ENCODE peak calls at places on chromosomes 3 and 15, in seven cellular contexts. One of them, this sample, is unnamed.
A peak's percentile ranks its signal among the peaks of the same experiment; 100 is the strongest.

GRCh38 chr3:169836058-169836941 is 23.6 kb upstream of the LRRC34 start:
- DNase-seq in cardiac muscle cell: peak; percentile 37
- DNase-seq in brain microvascular endothelial cell: no peak
- DNase-seq in left lung: no peak
- DNase-seq in CD4-positive, alpha-beta memory T cell: no peak
- DNase-seq in HCT116: no peak
- DNase-seq in bronchial epithelial cell: no peak
- DNase-seq in this sample: peak; percentile 75

GRCh38 chr15:27589260-27589659 is 509.9 kb downstream of the OCA2 start:
- DNase-seq in left lung: no peak
- DNase-seq in CD4-positive, alpha-beta memory T cell: no peak
- DNase-seq in bronchial epithelial cell: no peak
- DNase-seq in HCT116: no peak
- DNase-seq in cardiac muscle cell: no peak
- DNase-seq in brain microvascular endothelial cell: no peak
- DNase-seq in this sample: no peak

GRCh38 chr15:28269097-28269496 is 52.9 kb downstream of the HERC2 start:
- DNase-seq in CD4-positive, alpha-beta memory T cell: no peak
- DNase-seq in bronchial epithelial cell: peak; percentile 67
- DNase-seq in brain microvascular endothelial cell: no peak
- DNase-seq in left lung: no peak
- DNase-seq in HCT116: no peak
- DNase-seq in cardiac muscle cell: no peak
- DNase-seq in this sample: no peak

GRCh38 chr3:114454592-114455251 is 160.9 kb downstream of the TIGIT start:
- DNase-seq in brain microvascular endothelial cell: no peak
- DNase-seq in CD4-positive, alpha-beta memory T cell: peak; percentile 12
- DNase-seq in bronchial epithelial cell: no peak
- DNase-seq in left lung: no peak
- DNase-seq in HCT116: no peak
- DNase-seq in cardiac muscle cell: peak; percentile 34
- DNase-seq in this sample: peak; percentile 78

GRCh38 chr15:101008158-101009139 is 89.3 kb downstream of the LRRK1 start:
- DNase-seq in left lung: peak; percentile 87
- DNase-seq in HCT116: peak; percentile 72
- DNase-seq in bronchial epithelial cell: peak; percentile 68
- DNase-seq in CD4-positive, alpha-beta memory T cell: peak; percentile 79
- DNase-seq in cardiac muscle cell: peak; percentile 87
- DNase-seq in brain microvascular endothelial cell: peak; percentile 63
- DNase-seq in this sample: peak; percentile 69

GRCh38 chr15:73781038-73781925 is 28.1 kb upstream of the INSYN1 start:
- DNase-seq in left lung: no peak
- DNase-seq in CD4-positive, alpha-beta memory T cell: no peak
- DNase-seq in cardiac muscle cell: peak; percentile 50
- DNase-seq in brain microvascular endothelial cell: peak; percentile 32
- DNase-seq in bronchial epithelial cell: peak; percentile 50
- DNase-seq in HCT116: no peak
- DNase-seq in this sample: peak; percentile 34

GRCh38 chr3:187223799-187224198 is 26.5 kb downstream of the RTP1 start:
- DNase-seq in brain microvascular endothelial cell: peak; percentile 21
- DNase-seq in cardiac muscle cell: no peak
- DNase-seq in left lung: no peak
- DNase-seq in HCT116: no peak
- DNase-seq in bronchial epithelial cell: peak; percentile 82
- DNase-seq in CD4-positive, alpha-beta memory T cell: no peak
- DNase-seq in this sample: no peak

GRCh38 chr3:169787120-169787519 is 13.9 kb downstream of the MYNN start:
- DNase-seq in CD4-positive, alpha-beta memory T cell: no peak
- DNase-seq in brain microvascular endothelial cell: no peak
- DNase-seq in bronchial epithelial cell: no peak
- DNase-seq in HCT116: no peak
- DNase-seq in left lung: no peak
- DNase-seq in cardiac muscle cell: no peak
- DNase-seq in this sample: no peak

GRCh38 chr3:171317133-171317532 is 143.1 kb downstream of the TNIK start:
- DNase-seq in HCT116: no peak
- DNase-seq in bronchial epithelial cell: peak; percentile 29
- DNase-seq in cardiac muscle cell: peak; percentile 61
- DNase-seq in brain microvascular endothelial cell: peak; percentile 37
- DNase-seq in left lung: no peak
- DNase-seq in CD4-positive, alpha-beta memory T cell: no peak
- DNase-seq in this sample: no peak

GRCh38 chr15:52370010-52370409 is 74.4 kb upstream of the MYO5C start:
- DNase-seq in cardiac muscle cell: no peak
- DNase-seq in HCT116: no peak
- DNase-seq in left lung: peak; percentile 50
- DNase-seq in brain microvascular endothelial cell: no peak
- DNase-seq in bronchial epithelial cell: peak; percentile 70
- DNase-seq in CD4-positive, alpha-beta memory T cell: no peak
- DNase-seq in this sample: no peak

GRCh38 chr3:5187920-5188418 is 462 bp downstream of the EDEM1 start:
- DNase-seq in CD4-positive, alpha-beta memory T cell: peak; percentile 65
- DNase-seq in brain microvascular endothelial cell: no peak
- DNase-seq in cardiac muscle cell: peak; percentile 46
- DNase-seq in bronchial epithelial cell: no peak
- DNase-seq in left lung: peak; percentile 43
- DNase-seq in HCT116: no peak
- DNase-seq in this sample: no peak

GRCh38 chr15:71743861-71744382 is 66.4 kb upstream of the NR2E3 start:
- DNase-seq in cardiac muscle cell: peak; percentile 66
- DNase-seq in brain microvascular endothelial cell: peak; percentile 43
- DNase-seq in CD4-positive, alpha-beta memory T cell: peak; percentile 42
- DNase-seq in bronchial epithelial cell: peak; percentile 46
- DNase-seq in left lung: no peak
- DNase-seq in HCT116: no peak
- DNase-seq in this sample: peak; percentile 87

GRCh38 chr3:25665646-25666136 is 984 bp upstream of the TOP2B start:
- DNase-seq in cardiac muscle cell: no peak
- DNase-seq in HCT116: no peak
- DNase-seq in CD4-positive, alpha-beta memory T cell: no peak
- DNase-seq in brain microvascular endothelial cell: no peak
- DNase-seq in bronchial epithelial cell: no peak
- DNase-seq in left lung: no peak
- DNase-seq in this sample: no peak

GRCh38 chr3:115248274-115248673 is 101.2 kb upstream of the ZBTB20 start:
- DNase-seq in left lung: no peak
- DNase-seq in brain microvascular endothelial cell: no peak
- DNase-seq in CD4-positive, alpha-beta memory T cell: no peak
- DNase-seq in bronchial epithelial cell: peak; percentile 74
- DNase-seq in HCT116: no peak
- DNase-seq in cardiac muscle cell: peak; percentile 18
- DNase-seq in this sample: no peak

GRCh38 chr15:91974321-91974720 is 120.8 kb downstream of the SLCO3A1 start:
- DNase-seq in HCT116: no peak
- DNase-seq in brain microvascular endothelial cell: no peak
- DNase-seq in left lung: no peak
- DNase-seq in bronchial epithelial cell: peak; percentile 71
- DNase-seq in cardiac muscle cell: no peak
- DNase-seq in CD4-positive, alpha-beta memory T cell: no peak
- DNase-seq in this sample: no peak

GRCh38 chr3:15903164-15903563 is 105.4 kb upstream of the ANKRD28 start:
- DNase-seq in cardiac muscle cell: no peak
- DNase-seq in bronchial epithelial cell: no peak
- DNase-seq in brain microvascular endothelial cell: no peak
- DNase-seq in HCT116: no peak
- DNase-seq in left lung: no peak
- DNase-seq in CD4-positive, alpha-beta memory T cell: no peak
- DNase-seq in this sample: no peak

GRCh38 chr3:156218353-156218744 is 98.0 kb downstream of the KCNAB1 start:
- DNase-seq in cardiac muscle cell: no peak
- DNase-seq in brain microvascular endothelial cell: peak; percentile 58
- DNase-seq in HCT116: no peak
- DNase-seq in CD4-positive, alpha-beta memory T cell: no peak
- DNase-seq in bronchial epithelial cell: peak; percentile 86
- DNase-seq in left lung: no peak
- DNase-seq in this sample: no peak

GRCh38 chr15:84690342-84690741 is 25.6 kb downstream of the SEC11A start:
- DNase-seq in left lung: no peak
- DNase-seq in HCT116: no peak
- DNase-seq in bronchial epithelial cell: no peak
- DNase-seq in CD4-positive, alpha-beta memory T cell: no peak
- DNase-seq in brain microvascular endothelial cell: no peak
- DNase-seq in cardiac muscle cell: no peak
- DNase-seq in this sample: no peak
- H3K36me3 ChIP-seq in left lung: peaks cover 56% of the 10 kb centered on the region
- H3K36me3 ChIP-seq in HCT116: peaks cover 18% of the 10 kb centered on the region
- H3K36me3 ChIP-seq in bronchial epithelial cell: peaks cover 5% of the 10 kb centered on the region
- H3K36me3 ChIP-seq in CD4-positive, alpha-beta memory T cell: peaks cover 12% of the 10 kb centered on the region
- H3K36me3 ChIP-seq in brain microvascular endothelial cell: peaks cover 7% of the 10 kb centered on the region
- H3K36me3 ChIP-seq in cardiac muscle cell: peaks cover 28% of the 10 kb centered on the region
- H3K36me3 ChIP-seq in this sample: peaks cover 53% of the 10 kb centered on the region

DNA sequence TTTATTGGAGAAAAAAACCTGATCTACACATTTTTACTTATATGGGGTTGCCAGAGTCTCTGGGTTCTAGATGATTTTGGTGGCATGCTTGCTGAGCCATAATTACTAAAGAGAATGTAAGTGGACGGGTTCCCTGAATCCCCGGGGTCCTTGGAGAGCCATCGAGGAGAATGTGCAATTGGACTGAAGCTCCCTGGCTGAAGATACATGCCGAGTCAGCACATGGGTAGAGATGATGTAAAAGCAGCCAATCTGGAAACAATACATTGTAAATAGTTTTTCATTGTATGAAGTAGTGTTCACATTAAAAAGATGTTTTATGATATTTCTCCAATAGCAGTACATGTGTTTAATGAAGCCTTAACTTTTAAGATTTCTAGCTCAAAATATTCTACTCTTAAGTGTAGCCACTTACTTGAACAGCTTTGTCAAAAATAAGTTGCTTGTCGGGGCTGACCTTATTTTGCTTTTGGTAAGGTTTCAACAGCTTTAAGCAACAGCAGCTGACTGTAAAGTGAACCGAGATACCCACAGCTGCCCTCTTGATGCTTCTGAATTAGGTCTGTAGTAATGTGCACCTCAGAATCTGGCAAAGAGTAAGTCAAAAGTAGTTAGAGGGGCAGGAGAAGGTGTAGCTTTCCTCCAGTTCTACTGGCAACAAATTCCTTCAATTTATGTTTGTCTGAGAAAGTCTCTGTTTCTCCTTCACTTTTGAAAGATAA is 205.7 kb downstream of the PLCL2 start:
- DNase-seq in cardiac muscle cell: no peak
- DNase-seq in CD4-positive, alpha-beta memory T cell: no peak
- DNase-seq in HCT116: no peak
- DNase-seq in left lung: no peak
- DNase-seq in brain microvascular endothelial cell: no peak
- DNase-seq in bronchial epithelial cell: no peak
- DNase-seq in this sample: no peak
- H3K36me3 ChIP-seq in cardiac muscle cell: peaks cover 11% of the 10 kb centered on the region
- H3K36me3 ChIP-seq in CD4-positive, alpha-beta memory T cell: no peaks in the 10 kb centered on the region
- H3K36me3 ChIP-seq in HCT116: no peaks in the 10 kb centered on the region
- H3K36me3 ChIP-seq in left lung: peaks cover 17% of the 10 kb centered on the region
- H3K36me3 ChIP-seq in brain microvascular endothelial cell: no peaks in the 10 kb centered on the region
- H3K36me3 ChIP-seq in bronchial epithelial cell: no peaks in the 10 kb centered on the region
- H3K36me3 ChIP-seq in this sample: no peaks in the 10 kb centered on the region

GRCh38 chr3:47606171-47606570 is 27.5 kb upstream of the CSPG5 start:
- DNase-seq in cardiac muscle cell: no peak
- DNase-seq in HCT116: no peak
- DNase-seq in CD4-positive, alpha-beta memory T cell: no peak
- DNase-seq in left lung: no peak
- DNase-seq in bronchial epithelial cell: no peak
- DNase-seq in brain microvascular endothelial cell: no peak
- DNase-seq in this sample: no peak

GRCh38 chr3:47605646-47606045 is 27.0 kb upstream of the CSPG5 start:
- DNase-seq in left lung: no peak
- DNase-seq in bronchial epithelial cell: no peak
- DNase-seq in cardiac muscle cell: peak; percentile 17
- DNase-seq in CD4-positive, alpha-beta memory T cell: no peak
- DNase-seq in HCT116: no peak
- DNase-seq in brain microvascular endothelial cell: peak; percentile 89
- DNase-seq in this sample: no peak

GRCh38 chr3:47604145-47604544 is 25.5 kb upstream of the CSPG5 start:
- DNase-seq in cardiac muscle cell: no peak
- DNase-seq in left lung: no peak
- DNase-seq in CD4-positive, alpha-beta memory T cell: no peak
- DNase-seq in brain microvascular endothelial cell: no peak
- DNase-seq in bronchial epithelial cell: no peak
- DNase-seq in HCT116: no peak
- DNase-seq in this sample: no peak

GRCh38 chr3:47603332-47603731 is 24.7 kb upstream of the CSPG5 start:
- DNase-seq in cardiac muscle cell: no peak
- DNase-seq in bronchial epithelial cell: no peak
- DNase-seq in brain microvascular endothelial cell: no peak
- DNase-seq in HCT116: no peak
- DNase-seq in CD4-positive, alpha-beta memory T cell: no peak
- DNase-seq in left lung: no peak
- DNase-seq in this sample: no peak

DNA sequence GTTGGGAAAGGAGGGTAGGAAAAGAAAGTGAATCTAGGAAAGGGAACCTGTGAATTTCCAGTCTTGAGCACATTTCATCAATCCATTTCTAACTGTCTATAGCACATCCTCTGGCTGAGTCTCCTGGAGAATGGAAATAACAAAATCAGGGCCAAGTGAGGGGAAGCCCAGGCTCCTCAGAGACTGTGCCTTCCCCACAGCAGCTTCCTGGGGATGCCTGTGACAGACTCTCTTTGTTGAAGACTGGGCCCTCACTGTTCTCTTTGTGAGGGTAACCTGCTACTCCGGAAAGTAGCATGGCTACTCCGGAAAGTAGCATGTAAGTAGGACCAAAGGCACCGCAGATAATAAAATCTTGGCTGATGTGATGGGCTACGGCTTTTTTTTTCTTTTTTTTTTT is 22.6 kb upstream of the CSPG5 start:
- DNase-seq in cardiac muscle cell: no peak
- DNase-seq in bronchial epithelial cell: no peak
- DNase-seq in HCT116: no peak
- DNase-seq in CD4-positive, alpha-beta memory T cell: no peak
- DNase-seq in left lung: no peak
- DNase-seq in brain microvascular endothelial cell: no peak
- DNase-seq in this sample: no peak
- H3K36me3 ChIP-seq in cardiac muscle cell: peaks cover 10% of the 10 kb centered on the region
- H3K36me3 ChIP-seq in bronchial epithelial cell: peaks cover 7% of the 10 kb centered on the region
- H3K36me3 ChIP-seq in HCT116: peaks cover 14% of the 10 kb centered on the region
- H3K36me3 ChIP-seq in CD4-positive, alpha-beta memory T cell: peaks cover 17% of the 10 kb centered on the region
- H3K36me3 ChIP-seq in left lung: peaks cover 49% of the 10 kb centered on the region
- H3K36me3 ChIP-seq in brain microvascular endothelial cell: peaks cover 14% of the 10 kb centered on the region
- H3K36me3 ChIP-seq in this sample: peaks cover 47% of the 10 kb centered on the region

DNA sequence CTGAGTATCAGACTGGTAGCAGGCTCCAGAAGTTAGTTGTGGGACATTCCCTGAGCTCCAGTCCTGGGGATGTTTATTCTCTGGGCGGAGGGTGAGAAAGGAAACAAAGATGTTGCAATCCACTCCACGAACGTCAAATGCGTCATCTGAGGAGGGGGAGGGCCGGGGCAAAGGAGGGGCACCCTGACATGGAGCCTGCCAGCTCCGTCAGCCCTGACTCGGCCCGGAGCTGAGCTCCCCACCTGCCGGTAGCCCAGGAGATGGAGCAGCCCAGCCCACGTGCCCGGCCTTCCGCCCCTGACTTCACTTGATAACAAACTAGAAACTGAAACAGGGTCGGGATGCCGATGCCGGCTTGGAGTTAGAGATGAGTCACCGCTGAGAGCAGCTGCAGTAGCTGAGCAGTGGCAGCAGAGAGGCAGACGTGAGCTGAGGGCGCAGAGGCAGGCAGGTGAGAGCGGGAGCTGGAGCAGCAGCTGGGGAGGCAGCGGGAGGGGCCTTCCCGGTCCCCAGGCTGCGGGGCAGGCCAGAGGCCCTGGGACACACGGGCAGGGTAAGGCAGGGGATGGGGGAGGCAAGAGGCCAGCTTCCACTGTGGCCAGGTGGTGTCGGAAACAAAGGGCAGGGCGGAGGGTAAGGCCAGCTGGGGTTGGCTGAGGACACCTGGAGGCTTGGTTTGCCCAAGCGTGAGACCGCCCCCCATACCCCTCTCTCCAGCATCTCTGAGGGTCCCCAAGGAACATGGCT is at the start of gene ISG20:
- DNase-seq in cardiac muscle cell: peak; percentile 98
- DNase-seq in HCT116: peak; percentile 86
- DNase-seq in left lung: peak; percentile 94
- DNase-seq in brain microvascular endothelial cell: peak; percentile 98
- DNase-seq in bronchial epithelial cell: peak; percentile 97
- DNase-seq in CD4-positive, alpha-beta memory T cell: peak; percentile 100
- DNase-seq in this sample: peak; percentile 47
- H3K36me3 ChIP-seq in cardiac muscle cell: no peaks in the 10 kb centered on the region
- H3K36me3 ChIP-seq in HCT116: peaks cover 3% of the 10 kb centered on the region
- H3K36me3 ChIP-seq in left lung: peaks cover 6% of the 10 kb centered on the region
- H3K36me3 ChIP-seq in brain microvascular endothelial cell: peaks cover 9% of the 10 kb centered on the region
- H3K36me3 ChIP-seq in bronchial epithelial cell: no peaks in the 10 kb centered on the region
- H3K36me3 ChIP-seq in CD4-positive, alpha-beta memory T cell: peaks cover 15% of the 10 kb centered on the region
- H3K36me3 ChIP-seq in this sample: peaks cover 21% of the 10 kb centered on the region